ENCODE peak calls at places on chromosome X, in four cellular contexts. One of them, this sample, is unnamed.

GRCh38 chrX:69163936-69164741 is 1.1 kb downstream of the PJA1 start:
- DNase-seq in A549: no peak
- DNase-seq in WERI-Rb-1: peak
- DNase-seq in lower leg skin: peak
- DNase-seq in this sample: no peak

GRCh38 chrX:22666441-22666840 is 333.3 kb upstream of the DDX53 start:
- DNase-seq in A549: no peak
- DNase-seq in WERI-Rb-1: peak
- DNase-seq in lower leg skin: no peak
- DNase-seq in this sample: peak

GRCh38 chrX:110183314-110183713 is 134.6 kb downstream of the AMMECR1 start:
- DNase-seq in A549: no peak
- DNase-seq in WERI-Rb-1: no peak
- DNase-seq in lower leg skin: no peak
- DNase-seq in this sample: no peak

GRCh38 chrX:41145920-41146608 is 60.8 kb downstream of the USP9X start:
- DNase-seq in A549: no peak
- DNase-seq in WERI-Rb-1: no peak
- DNase-seq in lower leg skin: no peak
- DNase-seq in this sample: peak

GRCh38 chrX:34598360-34598759 is 58.7 kb downstream of the TMEM47 start:
- DNase-seq in A549: no peak
- DNase-seq in WERI-Rb-1: no peak
- DNase-seq in lower leg skin: no peak
- DNase-seq in this sample: no peak

GRCh38 chrX:112654871-112655270 is 24.9 kb downstream of the LHFPL1 start:
- DNase-seq in A549: no peak
- DNase-seq in WERI-Rb-1: no peak
- DNase-seq in lower leg skin: no peak
- DNase-seq in this sample: no peak

GRCh38 chrX:150361777-150362351 is 1.3 kb upstream of the MAMLD1 start:
- DNase-seq in A549: no peak
- DNase-seq in WERI-Rb-1: peak
- DNase-seq in lower leg skin: no peak
- DNase-seq in this sample: no peak

GRCh38 chrX:12771445-12772069 is 19.7 kb upstream of the PRPS2 start:
- DNase-seq in A549: peak
- DNase-seq in WERI-Rb-1: peak
- DNase-seq in lower leg skin: no peak
- DNase-seq in this sample: peak

GRCh38 chrX:148811236-148811635 is 310.8 kb downstream of the AFF2 start:
- DNase-seq in A549: no peak
- DNase-seq in WERI-Rb-1: no peak
- DNase-seq in lower leg skin: no peak
- DNase-seq in this sample: no peak

GRCh38 chrX:2690856-2691542 is at the start of gene CD99:
- DNase-seq in A549: peak
- DNase-seq in WERI-Rb-1: peak
- DNase-seq in lower leg skin: peak
- DNase-seq in this sample: no peak

GRCh38 chrX:38468758-38469157 is 92.6 kb upstream of the TSPAN7 start:
- DNase-seq in A549: no peak
- DNase-seq in WERI-Rb-1: no peak
- DNase-seq in lower leg skin: no peak
- DNase-seq in this sample: no peak

GRCh38 chrX:1181131-1181530 is 31.3 kb downstream of the CRLF2 start:
- DNase-seq in A549: no peak
- DNase-seq in WERI-Rb-1: no peak
- DNase-seq in lower leg skin: peak
- DNase-seq in this sample: no peak

GRCh38 chrX:70656304-70656703 is 211.7 kb downstream of the DLG3 start:
- DNase-seq in A549: no peak
- DNase-seq in WERI-Rb-1: no peak
- DNase-seq in lower leg skin: no peak
- DNase-seq in this sample: no peak

GRCh38 chrX:39888730-39889129 is 209.0 kb downstream of the BCOR start:
- DNase-seq in A549: no peak
- DNase-seq in WERI-Rb-1: no peak
- DNase-seq in lower leg skin: no peak
- DNase-seq in this sample: no peak

GRCh38 chrX:125883169-125883568 is 282.9 kb downstream of the DCAF12L2 start:
- DNase-seq in A549: no peak
- DNase-seq in WERI-Rb-1: no peak
- DNase-seq in lower leg skin: no peak
- DNase-seq in this sample: no peak

GRCh38 chrX:20980426-20980825 is 393.8 kb upstream of the CNKSR2 start:
- DNase-seq in A549: no peak
- DNase-seq in WERI-Rb-1: no peak
- DNase-seq in lower leg skin: no peak
- DNase-seq in this sample: no peak

GRCh38 chrX:19855700-19856381 is 31.6 kb downstream of the SH3KBP1 start:
- DNase-seq in A549: no peak
- DNase-seq in WERI-Rb-1: no peak
- DNase-seq in lower leg skin: no peak
- DNase-seq in this sample: no peak

GRCh38 chrX:116281106-116281505 is 110.6 kb downstream of the AGTR2 start:
- DNase-seq in A549: no peak
- DNase-seq in WERI-Rb-1: no peak
- DNase-seq in lower leg skin: no peak
- DNase-seq in this sample: no peak

GRCh38 chrX:74924449-74925209 is 623 bp downstream of the NEXMIF start:
- DNase-seq in A549: peak
- DNase-seq in WERI-Rb-1: peak
- DNase-seq in lower leg skin: no peak
- DNase-seq in this sample: no peak

GRCh38 chrX:153689654-153690465 is 2.1 kb downstream of the SLC6A8 start:
- DNase-seq in A549: no peak
- DNase-seq in WERI-Rb-1: peak
- DNase-seq in lower leg skin: no peak
- DNase-seq in this sample: no peak
- H3K4me3 ChIP-seq in A549: no peak
- H3K4me3 ChIP-seq in WERI-Rb-1: peak
- H3K4me3 ChIP-seq in lower leg skin: no peak
- H3K4me3 ChIP-seq in this sample: peak

DNA sequence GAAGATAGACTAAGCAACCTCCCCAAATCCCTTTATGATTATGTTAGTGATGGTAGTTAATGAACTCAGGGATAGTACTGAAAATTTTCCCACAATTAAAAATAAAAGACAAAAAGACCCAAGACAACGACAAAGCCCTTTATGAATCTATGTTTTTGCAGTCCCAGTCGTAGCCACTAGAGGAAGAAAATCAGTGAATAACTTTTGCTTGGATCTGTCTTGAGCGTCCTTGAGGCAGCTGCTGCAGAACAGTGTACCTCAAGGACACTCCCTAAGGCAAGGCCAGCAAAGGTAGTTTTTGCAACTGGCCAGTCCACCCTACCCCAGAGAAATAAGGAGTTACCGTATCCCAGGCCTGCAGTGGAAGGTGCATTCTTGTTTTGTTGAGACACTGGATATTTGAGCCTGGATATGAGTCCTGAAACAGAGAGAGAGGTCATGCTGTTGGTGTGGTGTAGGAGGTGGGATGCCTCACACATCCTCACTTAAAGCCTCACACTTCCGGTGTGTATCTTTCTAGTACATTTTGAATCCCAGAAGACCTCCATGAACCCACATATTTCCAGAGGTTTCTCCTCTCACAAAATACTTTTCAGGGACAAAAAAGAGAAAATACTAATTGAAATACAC is 8.7 kb upstream of the TIMM8A start:
- DNase-seq in A549: no peak
- DNase-seq in WERI-Rb-1: no peak
- DNase-seq in lower leg skin: no peak
- DNase-seq in this sample: no peak
- TF ChIP-seq CTCF in A549: no peak
- TF ChIP-seq CTCF in WERI-Rb-1: peak
- TF ChIP-seq CTCF in lower leg skin: no peak
- TF ChIP-seq CTCF in this sample: peak

DNA sequence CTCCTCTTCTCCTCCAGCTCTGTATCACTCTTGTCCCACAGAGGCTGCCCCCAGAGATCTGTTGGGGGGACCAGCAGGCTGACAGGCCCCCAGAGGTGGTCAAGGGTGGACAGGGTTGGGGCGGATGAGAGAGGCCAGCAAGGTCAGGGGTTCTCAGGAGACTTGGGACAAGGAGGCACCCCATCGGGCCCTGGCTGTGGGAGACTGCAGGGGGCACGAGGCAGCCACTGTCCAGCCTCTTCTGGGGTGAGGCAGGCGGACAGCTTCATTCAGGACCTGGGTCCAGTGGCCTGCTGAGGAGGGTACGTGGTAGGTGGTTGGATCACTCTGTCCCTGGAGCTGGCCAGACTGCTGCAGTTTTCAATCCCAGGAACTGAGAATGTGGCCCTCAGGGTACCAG is 24.6 kb downstream of the ETDB start:
- DNase-seq in A549: no peak
- DNase-seq in WERI-Rb-1: no peak
- DNase-seq in lower leg skin: no peak
- DNase-seq in this sample: no peak
- H3K4me3 ChIP-seq in A549: no peak
- H3K4me3 ChIP-seq in WERI-Rb-1: no peak
- H3K4me3 ChIP-seq in lower leg skin: no peak
- H3K4me3 ChIP-seq in this sample: no peak

DNA sequence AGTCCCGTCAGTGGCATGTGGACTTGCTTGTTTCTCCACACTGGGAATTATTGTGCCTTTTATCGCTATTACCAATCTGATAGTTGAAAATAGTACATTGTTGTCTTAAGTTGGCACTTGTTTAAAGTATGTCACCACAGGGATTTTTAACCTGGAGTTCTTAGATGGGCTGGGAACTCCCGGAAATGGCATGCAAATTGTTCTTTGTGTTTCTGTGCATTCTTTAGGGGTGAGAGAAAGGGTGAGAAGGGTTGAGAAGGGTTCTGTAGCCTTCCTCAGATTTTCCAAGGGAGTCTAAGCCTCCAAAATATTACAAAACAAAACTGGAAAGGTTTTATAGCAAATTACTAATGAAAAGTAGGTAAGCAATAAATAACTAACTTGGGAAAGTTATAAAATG is 176.9 kb downstream of the ZIC3 start:
- DNase-seq in A549: no peak
- DNase-seq in WERI-Rb-1: no peak
- DNase-seq in lower leg skin: no peak
- DNase-seq in this sample: no peak
- TF ChIP-seq CTCF in A549: no peak
- TF ChIP-seq CTCF in WERI-Rb-1: no peak
- TF ChIP-seq CTCF in lower leg skin: no peak
- TF ChIP-seq CTCF in this sample: no peak

GRCh38 chrX:78945186-78945912 is at the start of gene P2RY10:
- DNase-seq in A549: no peak
- DNase-seq in WERI-Rb-1: no peak
- DNase-seq in lower leg skin: no peak
- DNase-seq in this sample: no peak
- H3K4me3 ChIP-seq in A549: no peak
- H3K4me3 ChIP-seq in WERI-Rb-1: no peak
- H3K4me3 ChIP-seq in lower leg skin: no peak
- H3K4me3 ChIP-seq in this sample: no peak

GRCh38 chrX:13857804-13858203 is 40.9 kb upstream of the GPM6B start:
- DNase-seq in A549: no peak
- DNase-seq in WERI-Rb-1: no peak
- DNase-seq in lower leg skin: no peak
- DNase-seq in this sample: no peak

GRCh38 chrX:13855689-13856425 is 39.0 kb upstream of the GPM6B start:
- DNase-seq in A549: no peak
- DNase-seq in WERI-Rb-1: no peak
- DNase-seq in lower leg skin: no peak
- DNase-seq in this sample: no peak

GRCh38 chrX:13851996-13852695 is 35.3 kb upstream of the GPM6B start:
- DNase-seq in A549: no peak
- DNase-seq in WERI-Rb-1: no peak
- DNase-seq in lower leg skin: no peak
- DNase-seq in this sample: no peak
- TF ChIP-seq CTCF in A549: no peak
- TF ChIP-seq CTCF in WERI-Rb-1: no peak
- TF ChIP-seq CTCF in lower leg skin: no peak
- TF ChIP-seq CTCF in this sample: no peak

DNA sequence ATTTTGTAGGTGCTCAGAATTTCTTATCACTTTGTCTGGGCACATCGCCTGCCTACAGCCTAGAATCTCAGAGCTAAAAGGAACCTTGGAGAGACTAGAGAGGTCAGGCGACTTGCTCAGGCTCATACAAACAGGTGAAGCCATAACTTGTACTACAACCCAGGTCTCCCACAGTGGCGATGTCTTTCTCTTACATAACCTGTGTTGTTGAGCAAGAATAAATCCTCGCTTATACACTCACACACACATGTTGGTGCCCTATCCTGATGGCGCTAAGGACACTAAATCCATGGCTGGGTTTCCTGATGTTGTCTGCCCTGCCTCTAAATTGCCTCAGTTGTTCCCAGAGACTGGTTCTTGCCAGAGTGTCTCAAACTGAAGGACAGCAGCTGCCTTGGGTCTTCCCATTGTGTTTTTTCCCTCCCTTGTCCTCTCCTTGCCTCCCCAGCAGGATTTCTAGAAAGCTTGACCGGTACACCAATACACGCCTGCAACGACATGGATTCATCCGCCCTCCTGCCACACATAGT is 1.6 kb downstream of the TSC22D3 start:
- DNase-seq in A549: no peak
- DNase-seq in WERI-Rb-1: no peak
- DNase-seq in lower leg skin: peak
- DNase-seq in this sample: no peak
- H3K4me3 ChIP-seq in A549: no peak
- H3K4me3 ChIP-seq in WERI-Rb-1: no peak
- H3K4me3 ChIP-seq in lower leg skin: no peak
- H3K4me3 ChIP-seq in this sample: no peak

GRCh38 chrX:130111220-130111934 is 1.1 kb upstream of the ELF4 start:
- DNase-seq in A549: no peak
- DNase-seq in WERI-Rb-1: no peak
- DNase-seq in lower leg skin: no peak
- DNase-seq in this sample: no peak

GRCh38 chrX:130110379-130111219 is at the start of gene ELF4:
- DNase-seq in A549: peak
- DNase-seq in WERI-Rb-1: peak
- DNase-seq in lower leg skin: no peak
- DNase-seq in this sample: no peak

GRCh38 chrX:130109429-130110378 is 593 bp downstream of the ELF4 start:
- DNase-seq in A549: no peak
- DNase-seq in WERI-Rb-1: no peak
- DNase-seq in lower leg skin: no peak
- DNase-seq in this sample: no peak

GRCh38 chrX:130106071-130106470 is 4.2 kb downstream of the ELF4 start:
- DNase-seq in A549: no peak
- DNase-seq in WERI-Rb-1: no peak
- DNase-seq in lower leg skin: no peak
- DNase-seq in this sample: no peak

GRCh38 chrX:130108647-130109428 is 1.5 kb downstream of the ELF4 start:
- DNase-seq in A549: peak
- DNase-seq in WERI-Rb-1: no peak
- DNase-seq in lower leg skin: no peak
- DNase-seq in this sample: no peak
- TF ChIP-seq CTCF in A549: peak
- TF ChIP-seq CTCF in WERI-Rb-1: no peak
- TF ChIP-seq CTCF in lower leg skin: no peak
- TF ChIP-seq CTCF in this sample: no peak

GRCh38 chrX:131801066-131801465 is 222.0 kb upstream of the STK26 start:
- DNase-seq in A549: no peak
- DNase-seq in WERI-Rb-1: no peak
- DNase-seq in lower leg skin: no peak
- DNase-seq in this sample: no peak

GRCh38 chrX:131801911-131802310 is 221.2 kb upstream of the STK26 start:
- DNase-seq in A549: no peak
- DNase-seq in WERI-Rb-1: no peak
- DNase-seq in lower leg skin: no peak
- DNase-seq in this sample: no peak

GRCh38 chrX:131802836-131803626 is 220.1 kb upstream of the STK26 start:
- DNase-seq in A549: peak
- DNase-seq in WERI-Rb-1: peak
- DNase-seq in lower leg skin: peak
- DNase-seq in this sample: no peak
- H3K4me3 ChIP-seq in A549: peak
- H3K4me3 ChIP-seq in WERI-Rb-1: peak
- H3K4me3 ChIP-seq in lower leg skin: no peak
- H3K4me3 ChIP-seq in this sample: no peak

This sample was measured in HFF-Myc.